ENCODE peak calls at places on chromosome 4, in eight cellular contexts. S is GM23248; C is Peyer's patch; L is effector CD4-positive, alpha-beta T cell; I is hepatocyte; Q is fibroblast of lung; H is bronchial epithelial cell; M is MM.1S. Y is an unnamed sample.

GRCh38 chr4:75745192-75745591 is 20.8 kb downstream of the USO1 start:
- DNase-seq in H (peak; percentile 87), S (peak; percentile 87), C (no peak), Q (peak; percentile 67), M (no peak), I (peak; percentile 40), L (no peak), Y (no peak)

GRCh38 chr4:74206088-74206826 is 48.3 kb downstream of the MTHFD2L start:
- DNase-seq in L (no peak), H (no peak), M (peak; percentile 67), S (peak; percentile 45), I (peak; percentile 22), Q (peak; percentile 42), C (no peak), Y (no peak)

GRCh38 chr4:6891436-6892170 is 18.0 kb upstream of the TBC1D14 start:
- DNase-seq in C (no peak), Q (no peak), H (no peak), L (no peak), M (no peak), I (no peak), S (peak; percentile 19), Y (no peak)

GRCh38 chr4:2244947-2245786 is 3.2 kb upstream of the HAUS3 start:
- DNase-seq in S (no peak), M (no peak), C (no peak), I (no peak), H (peak; percentile 17), Q (no peak), L (no peak), Y (no peak)

GRCh38 chr4:120977435-120977997 is 55.0 kb upstream of the PRDM5 start:
- DNase-seq in M (peak; percentile 82), L (no peak), Q (peak; percentile 74), H (peak; percentile 65), I (peak; percentile 54), S (peak; percentile 78), C (no peak), Y (no peak)

GRCh38 chr4:3514221-3514780 is 17.9 kb downstream of the LRPAP1 start:
- DNase-seq in M (no peak), C (no peak), H (no peak), S (no peak), I (no peak), Q (no peak), L (no peak), Y (no peak)

GRCh38 chr4:140239311-140239710 is 85.3 kb upstream of the MAML3 start:
- DNase-seq in M (no peak), C (no peak), H (no peak), S (no peak), Q (no peak), L (no peak), I (no peak), Y (no peak)

GRCh38 chr4:145954924-145955339 is 16.3 kb upstream of the ZNF827 start:
- DNase-seq in I (peak; percentile 47), Q (peak; percentile 78), M (no peak), S (peak; percentile 80), H (peak; percentile 100), L (no peak), C (no peak), Y (no peak)

GRCh38 chr4:19104176-19104575 is 1082.6 kb upstream of the LCORL start:
- DNase-seq in Q (no peak), S (no peak), C (no peak), L (no peak), H (no peak), M (no peak), I (no peak), Y (no peak)

GRCh38 chr4:20895988-20896387 is 195.7 kb downstream of the PACRGL start:
- DNase-seq in H (no peak), Q (no peak), L (no peak), I (no peak), S (no peak), C (no peak), M (no peak), Y (no peak)

GRCh38 chr4:98446499-98447375 is 185.6 kb downstream of the RAP1GDS1 start:
- DNase-seq in Q (peak; percentile 60), H (peak; percentile 96), C (peak; percentile 50), L (peak; percentile 38), I (no peak), S (peak; percentile 63), M (peak; percentile 10), Y (peak; percentile 22)

GRCh38 chr4:24730256-24731001 is 64.9 kb upstream of the SOD3 start:
- DNase-seq in Q (peak; percentile 79), M (no peak), L (no peak), I (no peak), H (no peak), S (peak; percentile 93), C (no peak), Y (peak; percentile 45)

GRCh38 chr4:48237996-48238645 is 31.5 kb downstream of the TEC start:
- DNase-seq in L (no peak), C (no peak), Q (peak; percentile 57), H (peak; percentile 79), I (no peak), M (no peak), S (no peak), Y (no peak)

GRCh38 chr4:79597266-79597665 is 189.2 kb upstream of the GK2 start:
- DNase-seq in S (peak; percentile 27), M (no peak), I (no peak), C (no peak), L (no peak), Q (peak; percentile 78), H (peak; percentile 95), Y (no peak)

GRCh38 chr4:18756661-18757060 is 735.1 kb upstream of the LCORL start:
- DNase-seq in L (no peak), H (peak; percentile 1), M (no peak), I (no peak), Q (no peak), C (no peak), S (no peak), Y (no peak)

GRCh38 chr4:15031993-15032660 is 29.8 kb downstream of the CPEB2 start:
- DNase-seq in M (no peak), C (no peak), S (peak; percentile 67), I (no peak), H (peak; percentile 73), Q (peak; percentile 35), L (no peak), Y (no peak)

GRCh38 chr4:165715989-165716388 is 157.0 kb upstream of the TLL1 start:
- DNase-seq in C (no peak), I (no peak), Q (no peak), H (peak; percentile 29), S (no peak), M (no peak), L (no peak), Y (no peak)

GRCh38 chr4:10183462-10183861 is 66.9 kb upstream of the WDR1 start:
- DNase-seq in I (no peak), L (no peak), C (no peak), Q (no peak), H (no peak), S (no peak), M (no peak), Y (no peak)

GRCh38 chr4:113637823-113638691 is 123.5 kb downstream of the CAMK2D start:
- DNase-seq in I (no peak), C (no peak), H (no peak), Q (no peak), L (no peak), S (no peak), M (no peak), Y (no peak)

GRCh38 chr4:113540859-113541258 is 220.7 kb downstream of the CAMK2D start:
- DNase-seq in Q (peak; percentile 46), C (no peak), H (no peak), S (peak; percentile 50), L (no peak), I (peak; percentile 30), M (no peak), Y (no peak)

GRCh38 chr4:153058668-153059060 is 122.5 kb downstream of the FHDC1 start:
- DNase-seq in I (no peak), H (no peak), C (no peak), S (no peak), Q (no peak), L (no peak), M (no peak), Y (no peak)

GRCh38 chr4:10403633-10404445 is 53.4 kb downstream of the ZNF518B start:
- DNase-seq in M (peak; percentile 14), C (no peak), S (peak; percentile 66), Q (peak; percentile 48), H (peak; percentile 59), L (no peak), I (peak; percentile 43), Y (peak; percentile 16)

GRCh38 chr4:185457136-185457535 is 14.4 kb downstream of the CCDC110 start:
- DNase-seq in Q (no peak), I (no peak), L (no peak), S (no peak), C (no peak), M (no peak), H (no peak), Y (no peak)

GRCh38 chr4:76011700-76012387 is 4.5 kb upstream of the CXCL9 start:
- DNase-seq in M (no peak), S (peak; percentile 92), I (peak; percentile 49), L (no peak), C (no peak), H (peak; percentile 84), Q (peak; percentile 71), Y (no peak)

GRCh38 chr4:53421791-53422190 is 44.4 kb downstream of the FIP1L1 start:
- DNase-seq in H (no peak), S (no peak), C (no peak), Q (no peak), M (no peak), L (no peak), I (no peak), Y (no peak)

GRCh38 chr4:53622739-53623151 is 31.5 kb upstream of the LNX1 start:
- DNase-seq in H (peak; percentile 89), S (peak; percentile 89), Q (peak; percentile 80), L (no peak), C (no peak), M (no peak), I (peak; percentile 24), Y (no peak)

GRCh38 chr4:38058186-38058585 is 98.0 kb downstream of the PTTG2 start:
- DNase-seq in S (no peak), L (no peak), C (no peak), H (no peak), I (no peak), Q (no peak), M (no peak), Y (no peak)

Y was measured in left colon.